ENCODE peak calls at places on chromosomes 16 and 17, in ten cellular contexts. One of them, this sample, is unnamed. For H3K4me1, the result is how much of the 10 kb centered on the place peaks cover.

GRCh38 chr16:81042821-81043220 is 7.2 kb downstream of the ATMIN start:
- DNase-seq in Panc1: no peak
- DNase-seq in tibial artery: no peak
- DNase-seq in IMR-90: no peak
- DNase-seq in fibroblast of lung: no peak
- DNase-seq in iPS DF 6.9: no peak
- DNase-seq in ovary: no peak
- DNase-seq in osteoblast: no peak
- DNase-seq in GM23338: no peak
- DNase-seq in HCT116: no peak
- DNase-seq in this sample: no peak

GRCh38 chr16:52570495-52571091 is 23.6 kb upstream of the TOX3 start:
- DNase-seq in Panc1: no peak
- DNase-seq in tibial artery: no peak
- DNase-seq in IMR-90: no peak
- DNase-seq in fibroblast of lung: no peak
- DNase-seq in iPS DF 6.9: no peak
- DNase-seq in ovary: no peak
- DNase-seq in osteoblast: no peak
- DNase-seq in GM23338: no peak
- DNase-seq in HCT116: no peak
- DNase-seq in this sample: no peak

GRCh38 chr17:79090503-79091372 is 16.1 kb downstream of the ENGASE start:
- DNase-seq in Panc1: no peak
- DNase-seq in tibial artery: no peak
- DNase-seq in IMR-90: no peak
- DNase-seq in fibroblast of lung: peak
- DNase-seq in iPS DF 6.9: no peak
- DNase-seq in ovary: peak
- DNase-seq in osteoblast: peak
- DNase-seq in GM23338: peak
- DNase-seq in HCT116: no peak
- DNase-seq in this sample: no peak

GRCh38 chr17:79019631-79020584 is 4.1 kb upstream of the C1QTNF1 start:
- DNase-seq in Panc1: peak
- DNase-seq in tibial artery: peak
- DNase-seq in IMR-90: peak
- DNase-seq in fibroblast of lung: peak
- DNase-seq in iPS DF 6.9: no peak
- DNase-seq in ovary: peak
- DNase-seq in osteoblast: peak
- DNase-seq in GM23338: peak
- DNase-seq in HCT116: peak
- DNase-seq in this sample: peak

GRCh38 chr17:38608648-38609047 is 2.9 kb upstream of the SRCIN1 start:
- DNase-seq in Panc1: no peak
- DNase-seq in tibial artery: no peak
- DNase-seq in IMR-90: no peak
- DNase-seq in fibroblast of lung: no peak
- DNase-seq in iPS DF 6.9: no peak
- DNase-seq in ovary: no peak
- DNase-seq in osteoblast: peak
- DNase-seq in GM23338: peak
- DNase-seq in HCT116: no peak
- DNase-seq in this sample: no peak

GRCh38 chr17:57735707-57736106 is 9.4 kb downstream of the CCDC182 start:
- DNase-seq in Panc1: no peak
- DNase-seq in tibial artery: no peak
- DNase-seq in IMR-90: no peak
- DNase-seq in fibroblast of lung: no peak
- DNase-seq in iPS DF 6.9: peak
- DNase-seq in ovary: no peak
- DNase-seq in osteoblast: no peak
- DNase-seq in GM23338: peak
- DNase-seq in HCT116: peak
- DNase-seq in this sample: no peak

GRCh38 chr17:39096435-39097158 is 54.8 kb downstream of the PLXDC1 start:
- DNase-seq in Panc1: no peak
- DNase-seq in tibial artery: no peak
- DNase-seq in IMR-90: no peak
- DNase-seq in fibroblast of lung: no peak
- DNase-seq in iPS DF 6.9: no peak
- DNase-seq in ovary: peak
- DNase-seq in osteoblast: peak
- DNase-seq in GM23338: no peak
- DNase-seq in HCT116: no peak
- DNase-seq in this sample: peak

GRCh38 chr17:9003355-9004131 is 17.8 kb upstream of the NTN1 start:
- DNase-seq in Panc1: no peak
- DNase-seq in tibial artery: no peak
- DNase-seq in IMR-90: no peak
- DNase-seq in fibroblast of lung: no peak
- DNase-seq in iPS DF 6.9: no peak
- DNase-seq in ovary: no peak
- DNase-seq in osteoblast: peak
- DNase-seq in GM23338: peak
- DNase-seq in HCT116: no peak
- DNase-seq in this sample: no peak

GRCh38 chr17:7250655-7251329 is 742 bp downstream of the CTDNEP1 start:
- DNase-seq in Panc1: no peak
- DNase-seq in tibial artery: no peak
- DNase-seq in IMR-90: no peak
- DNase-seq in fibroblast of lung: no peak
- DNase-seq in iPS DF 6.9: no peak
- DNase-seq in ovary: peak
- DNase-seq in osteoblast: no peak
- DNase-seq in GM23338: peak
- DNase-seq in HCT116: no peak
- DNase-seq in this sample: no peak

GRCh38 chr17:65627892-65628622 is 66.6 kb upstream of the AXIN2 start:
- DNase-seq in Panc1: peak
- DNase-seq in tibial artery: no peak
- DNase-seq in IMR-90: peak
- DNase-seq in fibroblast of lung: peak
- DNase-seq in iPS DF 6.9: no peak
- DNase-seq in ovary: peak
- DNase-seq in osteoblast: peak
- DNase-seq in GM23338: no peak
- DNase-seq in HCT116: no peak
- DNase-seq in this sample: no peak

DNA sequence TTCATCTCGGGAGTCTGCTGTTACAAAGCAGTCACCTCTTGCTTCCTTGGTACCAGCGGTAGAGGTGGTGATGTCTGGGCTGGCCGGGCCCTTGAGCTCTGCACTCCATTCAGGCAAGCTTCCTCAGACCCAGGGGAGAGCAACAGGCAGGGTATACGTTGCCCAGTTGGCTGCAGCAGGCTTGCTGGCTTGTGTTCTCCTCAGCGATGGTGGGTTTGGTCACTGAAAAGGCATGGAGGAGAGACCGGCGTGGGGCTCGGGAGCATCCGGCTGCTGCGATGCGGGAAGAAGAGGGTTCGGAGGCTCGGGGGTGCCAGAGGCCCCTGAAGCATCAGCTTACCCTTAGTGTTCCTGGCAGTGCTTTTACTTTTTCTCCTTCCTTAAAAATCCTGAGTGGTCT is 25.8 kb downstream of the SAP30BP start:
- DNase-seq in Panc1: no peak
- DNase-seq in tibial artery: no peak
- DNase-seq in IMR-90: no peak
- DNase-seq in fibroblast of lung: no peak
- DNase-seq in iPS DF 6.9: no peak
- DNase-seq in ovary: no peak
- DNase-seq in osteoblast: no peak
- DNase-seq in GM23338: no peak
- DNase-seq in HCT116: no peak
- DNase-seq in this sample: no peak
- H3K27ac ChIP-seq in Panc1: peak
- H3K27ac ChIP-seq in tibial artery: peak
- H3K27ac ChIP-seq in IMR-90: no peak
- H3K27ac ChIP-seq in fibroblast of lung: no peak
- H3K27ac ChIP-seq in iPS DF 6.9: no peak
- H3K27ac ChIP-seq in ovary: no peak
- H3K27ac ChIP-seq in osteoblast: peak
- H3K27ac ChIP-seq in GM23338: no peak
- H3K27ac ChIP-seq in HCT116: peak
- H3K27ac ChIP-seq in this sample: peak

GRCh38 chr17:10121971-10122707 is 76.3 kb downstream of the GAS7 start:
- DNase-seq in Panc1: no peak
- DNase-seq in tibial artery: peak
- DNase-seq in IMR-90: peak
- DNase-seq in fibroblast of lung: no peak
- DNase-seq in iPS DF 6.9: no peak
- DNase-seq in ovary: no peak
- DNase-seq in osteoblast: no peak
- DNase-seq in GM23338: no peak
- DNase-seq in HCT116: no peak
- DNase-seq in this sample: peak

GRCh38 chr17:10125761-10126553 is 72.4 kb downstream of the GAS7 start:
- DNase-seq in Panc1: no peak
- DNase-seq in tibial artery: no peak
- DNase-seq in IMR-90: peak
- DNase-seq in fibroblast of lung: peak
- DNase-seq in iPS DF 6.9: no peak
- DNase-seq in ovary: no peak
- DNase-seq in osteoblast: peak
- DNase-seq in GM23338: no peak
- DNase-seq in HCT116: no peak
- DNase-seq in this sample: no peak

GRCh38 chr17:10120113-10120485 is 78.3 kb downstream of the GAS7 start:
- DNase-seq in Panc1: no peak
- DNase-seq in tibial artery: no peak
- DNase-seq in IMR-90: no peak
- DNase-seq in fibroblast of lung: no peak
- DNase-seq in iPS DF 6.9: no peak
- DNase-seq in ovary: no peak
- DNase-seq in osteoblast: no peak
- DNase-seq in GM23338: no peak
- DNase-seq in HCT116: no peak
- DNase-seq in this sample: no peak

GRCh38 chr17:10120749-10121148 is 77.7 kb downstream of the GAS7 start:
- DNase-seq in Panc1: no peak
- DNase-seq in tibial artery: no peak
- DNase-seq in IMR-90: peak
- DNase-seq in fibroblast of lung: peak
- DNase-seq in iPS DF 6.9: no peak
- DNase-seq in ovary: no peak
- DNase-seq in osteoblast: peak
- DNase-seq in GM23338: no peak
- DNase-seq in HCT116: no peak
- DNase-seq in this sample: no peak

DNA sequence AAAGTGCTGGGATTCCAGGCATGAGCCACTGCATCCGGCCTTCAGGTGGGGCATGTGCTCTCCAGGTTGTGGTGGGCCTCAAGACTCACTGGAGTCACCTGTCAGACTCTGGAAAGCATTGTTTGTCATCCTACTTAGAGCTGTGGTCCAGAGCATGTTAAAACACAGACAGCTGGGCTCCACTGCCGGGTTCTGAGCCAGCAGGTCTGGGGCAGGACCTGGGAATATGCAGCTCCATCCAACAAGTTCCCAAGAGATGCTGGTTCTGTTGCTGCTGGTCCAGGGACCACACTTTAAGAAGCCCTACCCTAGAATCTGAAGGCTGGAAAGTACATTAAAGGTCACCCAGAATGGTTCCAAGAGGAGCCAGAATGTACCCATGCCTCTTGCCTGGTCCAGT is 75.3 kb downstream of the GAS7 start:
- DNase-seq in Panc1: no peak
- DNase-seq in tibial artery: no peak
- DNase-seq in IMR-90: no peak
- DNase-seq in fibroblast of lung: no peak
- DNase-seq in iPS DF 6.9: no peak
- DNase-seq in ovary: no peak
- DNase-seq in osteoblast: no peak
- DNase-seq in GM23338: no peak
- DNase-seq in HCT116: no peak
- DNase-seq in this sample: no peak
- H3K4me1 ChIP-seq in Panc1: under half
- H3K4me1 ChIP-seq in tibial artery: under half
- H3K4me1 ChIP-seq in IMR-90: under half
- H3K4me1 ChIP-seq in fibroblast of lung: under half
- H3K4me1 ChIP-seq in iPS DF 6.9: under half
- H3K4me1 ChIP-seq in ovary: under half
- H3K4me1 ChIP-seq in osteoblast: under half
- H3K4me1 ChIP-seq in GM23338: under half
- H3K4me1 ChIP-seq in HCT116: under half
- H3K4me1 ChIP-seq in this sample: half or more

GRCh38 chr17:73723317-73723716 is 79.1 kb upstream of the SDK2 start:
- DNase-seq in Panc1: no peak
- DNase-seq in tibial artery: no peak
- DNase-seq in IMR-90: no peak
- DNase-seq in fibroblast of lung: no peak
- DNase-seq in iPS DF 6.9: no peak
- DNase-seq in ovary: no peak
- DNase-seq in osteoblast: no peak
- DNase-seq in GM23338: no peak
- DNase-seq in HCT116: no peak
- DNase-seq in this sample: no peak
- H3K27ac ChIP-seq in Panc1: no peak
- H3K27ac ChIP-seq in tibial artery: no peak
- H3K27ac ChIP-seq in IMR-90: no peak
- H3K27ac ChIP-seq in fibroblast of lung: no peak
- H3K27ac ChIP-seq in iPS DF 6.9: no peak
- H3K27ac ChIP-seq in ovary: no peak
- H3K27ac ChIP-seq in osteoblast: no peak
- H3K27ac ChIP-seq in GM23338: no peak
- H3K27ac ChIP-seq in HCT116: no peak
- H3K27ac ChIP-seq in this sample: no peak

GRCh38 chr17:17767497-17768286 is 69.1 kb downstream of the SREBF1 start:
- DNase-seq in Panc1: no peak
- DNase-seq in tibial artery: no peak
- DNase-seq in IMR-90: no peak
- DNase-seq in fibroblast of lung: no peak
- DNase-seq in iPS DF 6.9: no peak
- DNase-seq in ovary: no peak
- DNase-seq in osteoblast: no peak
- DNase-seq in GM23338: no peak
- DNase-seq in HCT116: no peak
- DNase-seq in this sample: no peak
- H3K4me1 ChIP-seq in Panc1: under half
- H3K4me1 ChIP-seq in tibial artery: under half
- H3K4me1 ChIP-seq in IMR-90: half or more
- H3K4me1 ChIP-seq in fibroblast of lung: under half
- H3K4me1 ChIP-seq in iPS DF 6.9: under half
- H3K4me1 ChIP-seq in ovary: under half
- H3K4me1 ChIP-seq in osteoblast: under half
- H3K4me1 ChIP-seq in GM23338: under half
- H3K4me1 ChIP-seq in HCT116: under half
- H3K4me1 ChIP-seq in this sample: half or more